ENCODE peak calls at places on chromosomes 11 and 22, in seven cellular contexts. One of them, this sample, is unnamed.

GRCh38 chr11:90243534-90243933 is 20.7 kb upstream of the CHORDC1 start:
- DNase-seq in suprapubic skin: no peak
- DNase-seq in sigmoid colon: no peak
- DNase-seq in AG04449: no peak
- DNase-seq in mucosa of descending colon: no peak
- DNase-seq in GM06990: no peak
- DNase-seq in brain microvascular endothelial cell: no peak
- DNase-seq in this sample: no peak

GRCh38 chr22:36930041-36930935 is 16.9 kb downstream of the CSF2RB start:
- DNase-seq in suprapubic skin: no peak
- DNase-seq in GM06990: no peak
- DNase-seq in AG04449: no peak
- DNase-seq in brain microvascular endothelial cell: no peak
- DNase-seq in sigmoid colon: no peak
- DNase-seq in mucosa of descending colon: no peak
- DNase-seq in this sample: peak

GRCh38 chr11:107810875-107811274 is 47.7 kb downstream of the SLC35F2 start:
- DNase-seq in AG04449: no peak
- DNase-seq in brain microvascular endothelial cell: no peak
- DNase-seq in mucosa of descending colon: no peak
- DNase-seq in GM06990: no peak
- DNase-seq in suprapubic skin: no peak
- DNase-seq in sigmoid colon: no peak
- DNase-seq in this sample: no peak

GRCh38 chr11:42048141-42048540 is 588.7 kb upstream of the LRRC4C start:
- DNase-seq in brain microvascular endothelial cell: no peak
- DNase-seq in AG04449: no peak
- DNase-seq in mucosa of descending colon: no peak
- DNase-seq in suprapubic skin: no peak
- DNase-seq in sigmoid colon: no peak
- DNase-seq in GM06990: no peak
- DNase-seq in this sample: no peak

GRCh38 chr11:115739878-115740277 is 235.7 kb upstream of the CADM1 start:
- DNase-seq in brain microvascular endothelial cell: no peak
- DNase-seq in mucosa of descending colon: no peak
- DNase-seq in suprapubic skin: no peak
- DNase-seq in sigmoid colon: no peak
- DNase-seq in GM06990: no peak
- DNase-seq in AG04449: no peak
- DNase-seq in this sample: no peak

GRCh38 chr11:45994421-45995341 is 72.2 kb downstream of the LARGE2 start:
- DNase-seq in brain microvascular endothelial cell: peak
- DNase-seq in mucosa of descending colon: no peak
- DNase-seq in suprapubic skin: no peak
- DNase-seq in AG04449: peak
- DNase-seq in sigmoid colon: no peak
- DNase-seq in GM06990: no peak
- DNase-seq in this sample: no peak

GRCh38 chr22:46390652-46391301 is 55.3 kb downstream of the TRMU start:
- DNase-seq in suprapubic skin: no peak
- DNase-seq in AG04449: no peak
- DNase-seq in sigmoid colon: no peak
- DNase-seq in brain microvascular endothelial cell: peak
- DNase-seq in mucosa of descending colon: no peak
- DNase-seq in GM06990: no peak
- DNase-seq in this sample: no peak

GRCh38 chr11:196786-197731 is 4.2 kb downstream of the SCGB1C1 start:
- DNase-seq in AG04449: no peak
- DNase-seq in mucosa of descending colon: no peak
- DNase-seq in sigmoid colon: peak
- DNase-seq in GM06990: no peak
- DNase-seq in brain microvascular endothelial cell: no peak
- DNase-seq in suprapubic skin: peak
- DNase-seq in this sample: no peak

GRCh38 chr22:36741968-36742367 is 34.0 kb downstream of the IFT27 start:
- DNase-seq in brain microvascular endothelial cell: no peak
- DNase-seq in AG04449: no peak
- DNase-seq in mucosa of descending colon: no peak
- DNase-seq in GM06990: no peak
- DNase-seq in suprapubic skin: peak
- DNase-seq in sigmoid colon: peak
- DNase-seq in this sample: no peak

GRCh38 chr11:79374707-79375106 is 66.1 kb downstream of the TENM4 start:
- DNase-seq in suprapubic skin: no peak
- DNase-seq in brain microvascular endothelial cell: no peak
- DNase-seq in sigmoid colon: no peak
- DNase-seq in AG04449: no peak
- DNase-seq in mucosa of descending colon: no peak
- DNase-seq in GM06990: no peak
- DNase-seq in this sample: no peak

GRCh38 chr22:45865561-45866397 is 111.2 kb downstream of the WNT7B start:
- DNase-seq in brain microvascular endothelial cell: no peak
- DNase-seq in suprapubic skin: peak
- DNase-seq in AG04449: no peak
- DNase-seq in mucosa of descending colon: no peak
- DNase-seq in GM06990: no peak
- DNase-seq in sigmoid colon: peak
- DNase-seq in this sample: no peak

GRCh38 chr11:68889948-68890446 is 13.6 kb downstream of the MRPL21 start:
- DNase-seq in mucosa of descending colon: peak
- DNase-seq in suprapubic skin: peak
- DNase-seq in GM06990: no peak
- DNase-seq in sigmoid colon: peak
- DNase-seq in AG04449: peak
- DNase-seq in brain microvascular endothelial cell: peak
- DNase-seq in this sample: no peak

GRCh38 chr22:32628626-32629587 is 154.3 kb downstream of the FBXO7 start:
- DNase-seq in mucosa of descending colon: no peak
- DNase-seq in AG04449: peak
- DNase-seq in brain microvascular endothelial cell: no peak
- DNase-seq in sigmoid colon: no peak
- DNase-seq in suprapubic skin: no peak
- DNase-seq in GM06990: no peak
- DNase-seq in this sample: no peak

GRCh38 chr11:70079691-70080090 is 1.6 kb downstream of the ANO1 start:
- DNase-seq in sigmoid colon: no peak
- DNase-seq in AG04449: no peak
- DNase-seq in suprapubic skin: peak
- DNase-seq in mucosa of descending colon: peak
- DNase-seq in GM06990: no peak
- DNase-seq in brain microvascular endothelial cell: no peak
- DNase-seq in this sample: no peak

GRCh38 chr11:120342678-120343077 is 6.5 kb downstream of the ARHGEF12 start:
- DNase-seq in GM06990: no peak
- DNase-seq in AG04449: no peak
- DNase-seq in brain microvascular endothelial cell: no peak
- DNase-seq in suprapubic skin: no peak
- DNase-seq in sigmoid colon: no peak
- DNase-seq in mucosa of descending colon: no peak
- DNase-seq in this sample: no peak

GRCh38 chr22:47047321-47048122 is 285.1 kb downstream of the TBC1D22A start:
- DNase-seq in mucosa of descending colon: peak
- DNase-seq in GM06990: no peak
- DNase-seq in brain microvascular endothelial cell: no peak
- DNase-seq in suprapubic skin: peak
- DNase-seq in sigmoid colon: peak
- DNase-seq in AG04449: no peak
- DNase-seq in this sample: no peak

GRCh38 chr22:48972979-48973693 is 854.5 kb downstream of the BRD1 start:
- DNase-seq in suprapubic skin: no peak
- DNase-seq in mucosa of descending colon: no peak
- DNase-seq in AG04449: no peak
- DNase-seq in GM06990: no peak
- DNase-seq in sigmoid colon: no peak
- DNase-seq in brain microvascular endothelial cell: no peak
- DNase-seq in this sample: no peak

GRCh38 chr11:74417379-74417804 is 19.2 kb upstream of the PGM2L1 start:
- DNase-seq in sigmoid colon: no peak
- DNase-seq in mucosa of descending colon: no peak
- DNase-seq in brain microvascular endothelial cell: no peak
- DNase-seq in suprapubic skin: no peak
- DNase-seq in AG04449: no peak
- DNase-seq in GM06990: no peak
- DNase-seq in this sample: no peak

GRCh38 chr11:111814567-111814966 is 48.4 kb upstream of the PPP2R1B start:
- DNase-seq in GM06990: no peak
- DNase-seq in suprapubic skin: no peak
- DNase-seq in brain microvascular endothelial cell: peak
- DNase-seq in mucosa of descending colon: no peak
- DNase-seq in sigmoid colon: no peak
- DNase-seq in AG04449: peak
- DNase-seq in this sample: no peak

GRCh38 chr22:42190274-42190673 is 59.7 kb upstream of the CYP2D6 start:
- DNase-seq in brain microvascular endothelial cell: no peak
- DNase-seq in AG04449: no peak
- DNase-seq in suprapubic skin: no peak
- DNase-seq in mucosa of descending colon: no peak
- DNase-seq in sigmoid colon: no peak
- DNase-seq in GM06990: no peak
- DNase-seq in this sample: no peak

GRCh38 chr11:9762531-9762930 is 98.7 kb downstream of the SWAP70 start:
- DNase-seq in GM06990: no peak
- DNase-seq in suprapubic skin: no peak
- DNase-seq in mucosa of descending colon: no peak
- DNase-seq in brain microvascular endothelial cell: no peak
- DNase-seq in AG04449: no peak
- DNase-seq in sigmoid colon: no peak
- DNase-seq in this sample: no peak

GRCh38 chr22:37887610-37888378 is 18.3 kb upstream of the MICALL1 start:
- DNase-seq in suprapubic skin: no peak
- DNase-seq in brain microvascular endothelial cell: peak
- DNase-seq in mucosa of descending colon: no peak
- DNase-seq in AG04449: peak
- DNase-seq in GM06990: no peak
- DNase-seq in sigmoid colon: peak
- DNase-seq in this sample: no peak

GRCh38 chr11:64378335-64378884 is 19.4 kb downstream of the RPS6KA4 start:
- DNase-seq in brain microvascular endothelial cell: no peak
- DNase-seq in mucosa of descending colon: no peak
- DNase-seq in sigmoid colon: no peak
- DNase-seq in AG04449: no peak
- DNase-seq in GM06990: no peak
- DNase-seq in suprapubic skin: no peak
- DNase-seq in this sample: no peak

DNA sequence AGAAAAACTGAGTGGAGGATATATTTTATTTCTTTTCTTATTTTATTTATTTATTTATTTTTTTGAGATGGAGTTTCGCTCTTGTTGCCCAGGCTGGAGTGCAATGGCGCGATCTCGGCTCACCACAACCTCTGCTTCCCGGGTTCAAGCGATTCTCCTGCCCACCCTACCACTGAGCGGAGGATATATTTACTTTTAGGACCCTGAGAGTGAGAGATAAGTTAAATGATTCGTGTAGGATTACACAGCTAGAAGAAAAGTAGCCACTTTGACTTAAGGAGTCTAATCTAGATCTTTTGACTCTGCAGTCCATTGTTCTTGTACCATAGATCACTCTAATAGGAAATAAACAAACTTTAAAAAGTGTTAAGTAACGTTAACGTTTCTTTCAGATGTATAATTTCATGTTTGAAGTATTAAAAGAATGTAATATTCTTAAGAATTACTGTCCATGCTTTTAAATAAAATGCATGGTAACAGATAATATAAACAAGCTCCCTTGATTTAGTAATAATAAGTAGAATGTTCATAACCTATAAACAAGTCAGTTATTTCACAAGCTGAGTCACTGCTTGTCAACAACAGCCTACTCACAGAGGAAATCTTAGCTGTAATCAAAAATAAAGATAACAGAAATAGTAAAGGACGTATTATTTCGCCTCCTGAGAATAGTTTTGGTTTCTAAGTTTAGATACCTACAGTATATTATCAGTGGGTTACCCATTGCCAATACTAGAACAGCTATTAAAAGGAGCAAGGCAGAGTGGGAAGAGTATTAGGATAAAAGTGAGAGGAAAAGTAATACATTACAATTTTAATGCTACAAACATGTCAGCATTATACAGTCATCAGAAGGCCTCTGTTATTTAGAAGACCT is 18.6 kb downstream of the USP47 start:
- DNase-seq in GM06990: no peak
- DNase-seq in sigmoid colon: no peak
- DNase-seq in AG04449: no peak
- DNase-seq in mucosa of descending colon: no peak
- DNase-seq in brain microvascular endothelial cell: no peak
- DNase-seq in suprapubic skin: no peak
- DNase-seq in this sample: no peak
- H3K4me3 ChIP-seq in GM06990: no peak
- H3K4me3 ChIP-seq in sigmoid colon: no peak
- H3K4me3 ChIP-seq in AG04449: no peak
- H3K4me3 ChIP-seq in mucosa of descending colon: no peak
- H3K4me3 ChIP-seq in brain microvascular endothelial cell: no peak
- H3K4me3 ChIP-seq in suprapubic skin: no peak
- H3K4me3 ChIP-seq in this sample: no peak

GRCh38 chr22:21447694-21448402 is 19.3 kb upstream of the TMEM191C start:
- DNase-seq in GM06990: no peak
- DNase-seq in AG04449: no peak
- DNase-seq in mucosa of descending colon: peak
- DNase-seq in suprapubic skin: peak
- DNase-seq in brain microvascular endothelial cell: no peak
- DNase-seq in sigmoid colon: peak
- DNase-seq in this sample: no peak
- TF ChIP-seq CTCF in GM06990: peak
- TF ChIP-seq CTCF in AG04449: no peak
- TF ChIP-seq CTCF in mucosa of descending colon: no peak
- TF ChIP-seq CTCF in suprapubic skin: no peak
- TF ChIP-seq CTCF in brain microvascular endothelial cell: peak
- TF ChIP-seq CTCF in sigmoid colon: no peak
- TF ChIP-seq CTCF in this sample: peak

GRCh38 chr22:28742562-28742962 is 723 bp downstream of the HSCB start:
- DNase-seq in mucosa of descending colon: no peak
- DNase-seq in GM06990: no peak
- DNase-seq in brain microvascular endothelial cell: no peak
- DNase-seq in AG04449: no peak
- DNase-seq in sigmoid colon: no peak
- DNase-seq in suprapubic skin: no peak
- DNase-seq in this sample: no peak

GRCh38 chr22:28741200-28741757 is 341 bp downstream of the CHEK2 start:
- DNase-seq in mucosa of descending colon: no peak
- DNase-seq in brain microvascular endothelial cell: no peak
- DNase-seq in sigmoid colon: no peak
- DNase-seq in suprapubic skin: no peak
- DNase-seq in GM06990: no peak
- DNase-seq in AG04449: no peak
- DNase-seq in this sample: no peak

GRCh38 chr22:28741758-28742561 is at the start of the genes CHEK2 and HSCB:
- DNase-seq in sigmoid colon: peak
- DNase-seq in GM06990: peak
- DNase-seq in brain microvascular endothelial cell: peak
- DNase-seq in suprapubic skin: peak
- DNase-seq in mucosa of descending colon: peak
- DNase-seq in AG04449: peak
- DNase-seq in this sample: peak

GRCh38 chr22:28743852-28744251 is 2.0 kb downstream of the HSCB start:
- DNase-seq in AG04449: no peak
- DNase-seq in GM06990: no peak
- DNase-seq in mucosa of descending colon: no peak
- DNase-seq in brain microvascular endothelial cell: no peak
- DNase-seq in suprapubic skin: no peak
- DNase-seq in sigmoid colon: no peak
- DNase-seq in this sample: no peak
- H3K4me3 ChIP-seq in AG04449: no peak
- H3K4me3 ChIP-seq in GM06990: no peak
- H3K4me3 ChIP-seq in mucosa of descending colon: no peak
- H3K4me3 ChIP-seq in brain microvascular endothelial cell: no peak
- H3K4me3 ChIP-seq in suprapubic skin: no peak
- H3K4me3 ChIP-seq in sigmoid colon: no peak
- H3K4me3 ChIP-seq in this sample: no peak

GRCh38 chr11:106327134-106327533 is 249.7 kb downstream of the AASDHPPT start:
- DNase-seq in mucosa of descending colon: no peak
- DNase-seq in suprapubic skin: no peak
- DNase-seq in GM06990: no peak
- DNase-seq in sigmoid colon: no peak
- DNase-seq in AG04449: no peak
- DNase-seq in brain microvascular endothelial cell: no peak
- DNase-seq in this sample: no peak
- TF ChIP-seq CTCF in mucosa of descending colon: no peak
- TF ChIP-seq CTCF in suprapubic skin: no peak
- TF ChIP-seq CTCF in GM06990: no peak
- TF ChIP-seq CTCF in sigmoid colon: no peak
- TF ChIP-seq CTCF in AG04449: no peak
- TF ChIP-seq CTCF in brain microvascular endothelial cell: no peak
- TF ChIP-seq CTCF in this sample: no peak